ENCODE peak calls at places on chromosomes 6 and 20, in seven cellular contexts. One of them, this sample, is unnamed.

GRCh38 chr6:162108041-162108440 is 619.5 kb downstream of the PRKN start:
- DNase-seq in mucosa of gallbladder: no peak
- DNase-seq in PC-3: no peak
- DNase-seq in foreskin fibroblast: no peak
- DNase-seq in stimulated activated CD8-positive, alpha-beta memory T cell treated with anti-CD3 and anti-CD28 coated beads, Interleukin-4, amount 100 ng/mL, for 1 hour: no peak
- DNase-seq in WERI-Rb-1: no peak
- DNase-seq in activated CD8-positive, alpha-beta memory T cell treated with anti-CD3 and anti-CD28 coated beads for 4 hours: no peak
- DNase-seq in this sample: no peak

GRCh38 chr6:46815130-46815529 is 21.9 kb downstream of the MEP1A start:
- DNase-seq in mucosa of gallbladder: no peak
- DNase-seq in activated CD8-positive, alpha-beta memory T cell treated with anti-CD3 and anti-CD28 coated beads for 4 hours: no peak
- DNase-seq in foreskin fibroblast: no peak
- DNase-seq in PC-3: peak; percentile 33
- DNase-seq in stimulated activated CD8-positive, alpha-beta memory T cell treated with anti-CD3 and anti-CD28 coated beads, Interleukin-4, amount 100 ng/mL, for 1 hour: no peak
- DNase-seq in WERI-Rb-1: peak; percentile 32
- DNase-seq in this sample: no peak

GRCh38 chr6:137625808-137626207 is 131.6 kb upstream of the OLIG3 start:
- DNase-seq in foreskin fibroblast: no peak
- DNase-seq in mucosa of gallbladder: no peak
- DNase-seq in WERI-Rb-1: no peak
- DNase-seq in stimulated activated CD8-positive, alpha-beta memory T cell treated with anti-CD3 and anti-CD28 coated beads, Interleukin-4, amount 100 ng/mL, for 1 hour: no peak
- DNase-seq in PC-3: no peak
- DNase-seq in activated CD8-positive, alpha-beta memory T cell treated with anti-CD3 and anti-CD28 coated beads for 4 hours: no peak
- DNase-seq in this sample: no peak

GRCh38 chr20:38725959-38726848 is 1.9 kb downstream of the SLC32A1 start:
- DNase-seq in activated CD8-positive, alpha-beta memory T cell treated with anti-CD3 and anti-CD28 coated beads for 4 hours: no peak
- DNase-seq in stimulated activated CD8-positive, alpha-beta memory T cell treated with anti-CD3 and anti-CD28 coated beads, Interleukin-4, amount 100 ng/mL, for 1 hour: no peak
- DNase-seq in mucosa of gallbladder: no peak
- DNase-seq in foreskin fibroblast: peak; percentile 33
- DNase-seq in WERI-Rb-1: peak; percentile 85
- DNase-seq in PC-3: peak; percentile 47
- DNase-seq in this sample: peak; percentile 70

GRCh38 chr6:32785781-32786533 is 22.6 kb upstream of the HLA-DQB2 start:
- DNase-seq in foreskin fibroblast: peak; percentile 65
- DNase-seq in stimulated activated CD8-positive, alpha-beta memory T cell treated with anti-CD3 and anti-CD28 coated beads, Interleukin-4, amount 100 ng/mL, for 1 hour: no peak
- DNase-seq in mucosa of gallbladder: peak; percentile 49
- DNase-seq in WERI-Rb-1: peak; percentile 58
- DNase-seq in PC-3: peak; percentile 75
- DNase-seq in activated CD8-positive, alpha-beta memory T cell treated with anti-CD3 and anti-CD28 coated beads for 4 hours: no peak
- DNase-seq in this sample: no peak

GRCh38 chr6:162962093-162962492 is 234.3 kb downstream of the PACRG start:
- DNase-seq in foreskin fibroblast: peak; percentile 74
- DNase-seq in activated CD8-positive, alpha-beta memory T cell treated with anti-CD3 and anti-CD28 coated beads for 4 hours: no peak
- DNase-seq in mucosa of gallbladder: no peak
- DNase-seq in PC-3: no peak
- DNase-seq in WERI-Rb-1: no peak
- DNase-seq in stimulated activated CD8-positive, alpha-beta memory T cell treated with anti-CD3 and anti-CD28 coated beads, Interleukin-4, amount 100 ng/mL, for 1 hour: no peak
- DNase-seq in this sample: no peak

GRCh38 chr20:35122787-35123405 is 24.2 kb downstream of the EDEM2 start:
- DNase-seq in activated CD8-positive, alpha-beta memory T cell treated with anti-CD3 and anti-CD28 coated beads for 4 hours: no peak
- DNase-seq in WERI-Rb-1: no peak
- DNase-seq in PC-3: no peak
- DNase-seq in stimulated activated CD8-positive, alpha-beta memory T cell treated with anti-CD3 and anti-CD28 coated beads, Interleukin-4, amount 100 ng/mL, for 1 hour: no peak
- DNase-seq in mucosa of gallbladder: no peak
- DNase-seq in foreskin fibroblast: no peak
- DNase-seq in this sample: no peak

GRCh38 chr6:166041277-166041676 is 126.4 kb downstream of the TBXT start:
- DNase-seq in PC-3: no peak
- DNase-seq in stimulated activated CD8-positive, alpha-beta memory T cell treated with anti-CD3 and anti-CD28 coated beads, Interleukin-4, amount 100 ng/mL, for 1 hour: no peak
- DNase-seq in WERI-Rb-1: no peak
- DNase-seq in foreskin fibroblast: no peak
- DNase-seq in activated CD8-positive, alpha-beta memory T cell treated with anti-CD3 and anti-CD28 coated beads for 4 hours: no peak
- DNase-seq in mucosa of gallbladder: no peak
- DNase-seq in this sample: no peak

GRCh38 chr6:36131517-36132220 is 1.4 kb downstream of the MAPK13 start:
- DNase-seq in foreskin fibroblast: peak; percentile 91
- DNase-seq in activated CD8-positive, alpha-beta memory T cell treated with anti-CD3 and anti-CD28 coated beads for 4 hours: no peak
- DNase-seq in mucosa of gallbladder: peak; percentile 42
- DNase-seq in PC-3: peak; percentile 51
- DNase-seq in WERI-Rb-1: peak; percentile 70
- DNase-seq in stimulated activated CD8-positive, alpha-beta memory T cell treated with anti-CD3 and anti-CD28 coated beads, Interleukin-4, amount 100 ng/mL, for 1 hour: no peak
- DNase-seq in this sample: peak; percentile 71

GRCh38 chr6:170098428-170099170 is 192.3 kb downstream of the DLL1 start:
- DNase-seq in stimulated activated CD8-positive, alpha-beta memory T cell treated with anti-CD3 and anti-CD28 coated beads, Interleukin-4, amount 100 ng/mL, for 1 hour: no peak
- DNase-seq in mucosa of gallbladder: no peak
- DNase-seq in PC-3: no peak
- DNase-seq in foreskin fibroblast: no peak
- DNase-seq in WERI-Rb-1: no peak
- DNase-seq in activated CD8-positive, alpha-beta memory T cell treated with anti-CD3 and anti-CD28 coated beads for 4 hours: no peak
- DNase-seq in this sample: no peak

GRCh38 chr6:51839975-51840374 is 247.4 kb downstream of the PKHD1 start:
- DNase-seq in mucosa of gallbladder: no peak
- DNase-seq in activated CD8-positive, alpha-beta memory T cell treated with anti-CD3 and anti-CD28 coated beads for 4 hours: no peak
- DNase-seq in foreskin fibroblast: no peak
- DNase-seq in PC-3: no peak
- DNase-seq in stimulated activated CD8-positive, alpha-beta memory T cell treated with anti-CD3 and anti-CD28 coated beads, Interleukin-4, amount 100 ng/mL, for 1 hour: no peak
- DNase-seq in WERI-Rb-1: peak; percentile 59
- DNase-seq in this sample: no peak

GRCh38 chr6:37940074-37940847 is 120.7 kb downstream of the ZFAND3 start:
- DNase-seq in PC-3: no peak
- DNase-seq in activated CD8-positive, alpha-beta memory T cell treated with anti-CD3 and anti-CD28 coated beads for 4 hours: no peak
- DNase-seq in stimulated activated CD8-positive, alpha-beta memory T cell treated with anti-CD3 and anti-CD28 coated beads, Interleukin-4, amount 100 ng/mL, for 1 hour: no peak
- DNase-seq in foreskin fibroblast: peak; percentile 56
- DNase-seq in mucosa of gallbladder: peak; percentile 40
- DNase-seq in WERI-Rb-1: no peak
- DNase-seq in this sample: no peak

GRCh38 chr6:71473908-71474307 is 185.3 kb downstream of the OGFRL1 start:
- DNase-seq in foreskin fibroblast: peak; percentile 95
- DNase-seq in mucosa of gallbladder: peak; percentile 24
- DNase-seq in activated CD8-positive, alpha-beta memory T cell treated with anti-CD3 and anti-CD28 coated beads for 4 hours: no peak
- DNase-seq in PC-3: peak; percentile 77
- DNase-seq in WERI-Rb-1: no peak
- DNase-seq in stimulated activated CD8-positive, alpha-beta memory T cell treated with anti-CD3 and anti-CD28 coated beads, Interleukin-4, amount 100 ng/mL, for 1 hour: no peak
- DNase-seq in this sample: no peak

This sample was measured in activated CD4-positive, alpha-beta T cell treated with anti-CD3 and anti-CD28 coated beads, Interleukin-2, amount 50 U/mL, for 48 hours.